ENCODE peak calls at places on chromosomes 7 and 10, in ten cellular contexts. One of them, this sample, is unnamed.

GRCh38 chr10:103742779-103743178 is 112.6 kb downstream of the SH3PXD2A start:
- DNase-seq in T-helper 22 cell: no peak
- DNase-seq in WTC11: no peak
- DNase-seq in HCEC 1CT: no peak
- DNase-seq in NCI-H146: no peak
- DNase-seq in fibroblast of the conjunctiva: no peak
- DNase-seq in caudate nucleus: no peak
- DNase-seq in C1 segment of cervical spinal cord: no peak
- DNase-seq in stimulated activated CD4-positive, alpha-beta T cell treated with anti-CD3 and anti-CD28 coated beads, Interleukin-15, amount 100 ng/mL, for 24 hours: no peak
- DNase-seq in head of caudate nucleus: no peak
- DNase-seq in this sample: no peak

GRCh38 chr7:98215561-98216495 is 4.6 kb downstream of the BHLHA15 start:
- DNase-seq in HCEC 1CT: no peak
- DNase-seq in WTC11: no peak
- DNase-seq in head of caudate nucleus: no peak
- DNase-seq in caudate nucleus: no peak
- DNase-seq in C1 segment of cervical spinal cord: no peak
- DNase-seq in fibroblast of the conjunctiva: no peak
- DNase-seq in stimulated activated CD4-positive, alpha-beta T cell treated with anti-CD3 and anti-CD28 coated beads, Interleukin-15, amount 100 ng/mL, for 24 hours: no peak
- DNase-seq in T-helper 22 cell: no peak
- DNase-seq in NCI-H146: peak; percentile 95
- DNase-seq in this sample: no peak

GRCh38 chr7:119270045-119270464 is 1002.9 kb upstream of the KCND2 start:
- DNase-seq in NCI-H146: peak; percentile 70
- DNase-seq in T-helper 22 cell: no peak
- DNase-seq in stimulated activated CD4-positive, alpha-beta T cell treated with anti-CD3 and anti-CD28 coated beads, Interleukin-15, amount 100 ng/mL, for 24 hours: peak; percentile 37
- DNase-seq in fibroblast of the conjunctiva: peak; percentile 60
- DNase-seq in caudate nucleus: peak; percentile 8
- DNase-seq in head of caudate nucleus: peak; percentile 62
- DNase-seq in C1 segment of cervical spinal cord: no peak
- DNase-seq in HCEC 1CT: peak; percentile 48
- DNase-seq in WTC11: peak; percentile 53
- DNase-seq in this sample: peak; percentile 78

GRCh38 chr7:117188949-117189348 is 133.9 kb downstream of the WNT2 start:
- DNase-seq in NCI-H146: no peak
- DNase-seq in stimulated activated CD4-positive, alpha-beta T cell treated with anti-CD3 and anti-CD28 coated beads, Interleukin-15, amount 100 ng/mL, for 24 hours: no peak
- DNase-seq in caudate nucleus: no peak
- DNase-seq in fibroblast of the conjunctiva: no peak
- DNase-seq in T-helper 22 cell: no peak
- DNase-seq in C1 segment of cervical spinal cord: no peak
- DNase-seq in WTC11: no peak
- DNase-seq in head of caudate nucleus: no peak
- DNase-seq in HCEC 1CT: peak; percentile 7
- DNase-seq in this sample: no peak

GRCh38 chr10:104328916-104329710 is 9.2 kb downstream of the ITPRIP start:
- DNase-seq in NCI-H146: peak; percentile 75
- DNase-seq in HCEC 1CT: peak; percentile 89
- DNase-seq in C1 segment of cervical spinal cord: no peak
- DNase-seq in T-helper 22 cell: peak; percentile 79
- DNase-seq in head of caudate nucleus: peak; percentile 63
- DNase-seq in WTC11: no peak
- DNase-seq in stimulated activated CD4-positive, alpha-beta T cell treated with anti-CD3 and anti-CD28 coated beads, Interleukin-15, amount 100 ng/mL, for 24 hours: peak; percentile 84
- DNase-seq in caudate nucleus: peak; percentile 70
- DNase-seq in fibroblast of the conjunctiva: peak; percentile 83
- DNase-seq in this sample: peak; percentile 76

GRCh38 chr7:30931161-30931926 is 19.7 kb downstream of the AQP1 start:
- DNase-seq in HCEC 1CT: no peak
- DNase-seq in stimulated activated CD4-positive, alpha-beta T cell treated with anti-CD3 and anti-CD28 coated beads, Interleukin-15, amount 100 ng/mL, for 24 hours: no peak
- DNase-seq in head of caudate nucleus: no peak
- DNase-seq in caudate nucleus: no peak
- DNase-seq in T-helper 22 cell: no peak
- DNase-seq in C1 segment of cervical spinal cord: no peak
- DNase-seq in NCI-H146: no peak
- DNase-seq in fibroblast of the conjunctiva: no peak
- DNase-seq in WTC11: no peak
- DNase-seq in this sample: peak; percentile 54

GRCh38 chr7:1725199-1725701 is 55.2 kb downstream of the ELFN1 start:
- DNase-seq in C1 segment of cervical spinal cord: no peak
- DNase-seq in caudate nucleus: no peak
- DNase-seq in head of caudate nucleus: no peak
- DNase-seq in fibroblast of the conjunctiva: peak; percentile 3
- DNase-seq in T-helper 22 cell: no peak
- DNase-seq in NCI-H146: peak; percentile 67
- DNase-seq in WTC11: peak; percentile 63
- DNase-seq in stimulated activated CD4-positive, alpha-beta T cell treated with anti-CD3 and anti-CD28 coated beads, Interleukin-15, amount 100 ng/mL, for 24 hours: no peak
- DNase-seq in HCEC 1CT: no peak
- DNase-seq in this sample: peak; percentile 76

GRCh38 chr7:43747703-43748102 is 10.8 kb upstream of the BLVRA start:
- DNase-seq in caudate nucleus: no peak
- DNase-seq in NCI-H146: no peak
- DNase-seq in stimulated activated CD4-positive, alpha-beta T cell treated with anti-CD3 and anti-CD28 coated beads, Interleukin-15, amount 100 ng/mL, for 24 hours: no peak
- DNase-seq in C1 segment of cervical spinal cord: no peak
- DNase-seq in HCEC 1CT: no peak
- DNase-seq in fibroblast of the conjunctiva: no peak
- DNase-seq in T-helper 22 cell: no peak
- DNase-seq in head of caudate nucleus: no peak
- DNase-seq in WTC11: no peak
- DNase-seq in this sample: no peak

This sample was measured in endodermal cell.